ENCODE peak calls at places on chromosomes 16 and 17, in five cellular contexts. One of them, this sample, is unnamed.

GRCh38 chr16:19119564-19119963 is 5.8 kb downstream of the ITPRIPL2 start:
- DNase-seq in fibroblast of the conjunctiva: peak; percentile 50
- DNase-seq in CD8-positive, alpha-beta memory T cell: no peak
- DNase-seq in stimulated activated effector memory CD8-positive, alpha-beta T cell treated with anti-CD3 and anti-CD28 coated beads, Interleukin-12 subunit alpha, Interleukin-12 subunit beta, amount 100 ng/mL, for 72 hours: no peak
- DNase-seq in cardiac muscle cell: peak; percentile 83
- DNase-seq in this sample: no peak

GRCh38 chr16:80273635-80274538 is 266.9 kb upstream of the DYNLRB2 start:
- DNase-seq in CD8-positive, alpha-beta memory T cell: no peak
- DNase-seq in cardiac muscle cell: peak; percentile 2
- DNase-seq in stimulated activated effector memory CD8-positive, alpha-beta T cell treated with anti-CD3 and anti-CD28 coated beads, Interleukin-12 subunit alpha, Interleukin-12 subunit beta, amount 100 ng/mL, for 72 hours: no peak
- DNase-seq in fibroblast of the conjunctiva: peak; percentile 23
- DNase-seq in this sample: no peak

GRCh38 chr16:14249291-14250032 is 178.3 kb downstream of the MRTFB start:
- DNase-seq in stimulated activated effector memory CD8-positive, alpha-beta T cell treated with anti-CD3 and anti-CD28 coated beads, Interleukin-12 subunit alpha, Interleukin-12 subunit beta, amount 100 ng/mL, for 72 hours: peak; percentile 64
- DNase-seq in fibroblast of the conjunctiva: peak; percentile 16
- DNase-seq in cardiac muscle cell: peak; percentile 58
- DNase-seq in CD8-positive, alpha-beta memory T cell: peak; percentile 13
- DNase-seq in this sample: peak; percentile 12

GRCh38 chr16:83717814-83718213 is 90.0 kb upstream of the HSBP1 start:
- DNase-seq in fibroblast of the conjunctiva: no peak
- DNase-seq in cardiac muscle cell: peak; percentile 36
- DNase-seq in CD8-positive, alpha-beta memory T cell: no peak
- DNase-seq in stimulated activated effector memory CD8-positive, alpha-beta T cell treated with anti-CD3 and anti-CD28 coated beads, Interleukin-12 subunit alpha, Interleukin-12 subunit beta, amount 100 ng/mL, for 72 hours: no peak
- DNase-seq in this sample: no peak

GRCh38 chr16:743794-744500 is 3.1 kb upstream of the CIAO3 start:
- DNase-seq in fibroblast of the conjunctiva: no peak
- DNase-seq in cardiac muscle cell: no peak
- DNase-seq in CD8-positive, alpha-beta memory T cell: no peak
- DNase-seq in stimulated activated effector memory CD8-positive, alpha-beta T cell treated with anti-CD3 and anti-CD28 coated beads, Interleukin-12 subunit alpha, Interleukin-12 subunit beta, amount 100 ng/mL, for 72 hours: no peak
- DNase-seq in this sample: no peak

GRCh38 chr17:57429966-57430365 is 173.6 kb downstream of the MSI2 start:
- DNase-seq in stimulated activated effector memory CD8-positive, alpha-beta T cell treated with anti-CD3 and anti-CD28 coated beads, Interleukin-12 subunit alpha, Interleukin-12 subunit beta, amount 100 ng/mL, for 72 hours: no peak
- DNase-seq in CD8-positive, alpha-beta memory T cell: no peak
- DNase-seq in cardiac muscle cell: no peak
- DNase-seq in fibroblast of the conjunctiva: no peak
- DNase-seq in this sample: no peak

GRCh38 chr17:60857521-60857920 is 179.9 kb downstream of the BCAS3 start:
- DNase-seq in cardiac muscle cell: no peak
- DNase-seq in CD8-positive, alpha-beta memory T cell: no peak
- DNase-seq in stimulated activated effector memory CD8-positive, alpha-beta T cell treated with anti-CD3 and anti-CD28 coated beads, Interleukin-12 subunit alpha, Interleukin-12 subunit beta, amount 100 ng/mL, for 72 hours: no peak
- DNase-seq in fibroblast of the conjunctiva: no peak
- DNase-seq in this sample: no peak

GRCh38 chr16:50282955-50283631 is 16.7 kb downstream of the ADCY7 start:
- DNase-seq in fibroblast of the conjunctiva: no peak
- DNase-seq in stimulated activated effector memory CD8-positive, alpha-beta T cell treated with anti-CD3 and anti-CD28 coated beads, Interleukin-12 subunit alpha, Interleukin-12 subunit beta, amount 100 ng/mL, for 72 hours: no peak
- DNase-seq in CD8-positive, alpha-beta memory T cell: no peak
- DNase-seq in cardiac muscle cell: no peak
- DNase-seq in this sample: no peak

GRCh38 chr16:75653926-75654325 is 6.4 kb downstream of the TERF2IP start:
- DNase-seq in CD8-positive, alpha-beta memory T cell: no peak
- DNase-seq in cardiac muscle cell: no peak
- DNase-seq in stimulated activated effector memory CD8-positive, alpha-beta T cell treated with anti-CD3 and anti-CD28 coated beads, Interleukin-12 subunit alpha, Interleukin-12 subunit beta, amount 100 ng/mL, for 72 hours: no peak
- DNase-seq in fibroblast of the conjunctiva: peak; percentile 56
- DNase-seq in this sample: no peak

GRCh38 chr17:55177914-55178217 is 86.9 kb upstream of the HLF start:
- DNase-seq in cardiac muscle cell: no peak
- DNase-seq in fibroblast of the conjunctiva: no peak
- DNase-seq in CD8-positive, alpha-beta memory T cell: no peak
- DNase-seq in stimulated activated effector memory CD8-positive, alpha-beta T cell treated with anti-CD3 and anti-CD28 coated beads, Interleukin-12 subunit alpha, Interleukin-12 subunit beta, amount 100 ng/mL, for 72 hours: no peak
- DNase-seq in this sample: no peak

GRCh38 chr17:73231363-73231762 is 30.3 kb downstream of the CPSF4L start:
- DNase-seq in CD8-positive, alpha-beta memory T cell: no peak
- DNase-seq in cardiac muscle cell: peak; percentile 27
- DNase-seq in fibroblast of the conjunctiva: no peak
- DNase-seq in stimulated activated effector memory CD8-positive, alpha-beta T cell treated with anti-CD3 and anti-CD28 coated beads, Interleukin-12 subunit alpha, Interleukin-12 subunit beta, amount 100 ng/mL, for 72 hours: peak; percentile 56
- DNase-seq in this sample: no peak

GRCh38 chr16:67674851-67675578 is 8.4 kb downstream of the C16orf86 start:
- DNase-seq in cardiac muscle cell: no peak
- DNase-seq in fibroblast of the conjunctiva: no peak
- DNase-seq in stimulated activated effector memory CD8-positive, alpha-beta T cell treated with anti-CD3 and anti-CD28 coated beads, Interleukin-12 subunit alpha, Interleukin-12 subunit beta, amount 100 ng/mL, for 72 hours: no peak
- DNase-seq in CD8-positive, alpha-beta memory T cell: no peak
- DNase-seq in this sample: no peak

GRCh38 chr16:58236231-58236690 is 38.4 kb upstream of the CSNK2A2 start:
- DNase-seq in cardiac muscle cell: peak; percentile 62
- DNase-seq in CD8-positive, alpha-beta memory T cell: peak; percentile 32
- DNase-seq in stimulated activated effector memory CD8-positive, alpha-beta T cell treated with anti-CD3 and anti-CD28 coated beads, Interleukin-12 subunit alpha, Interleukin-12 subunit beta, amount 100 ng/mL, for 72 hours: peak; percentile 78
- DNase-seq in fibroblast of the conjunctiva: peak; percentile 26
- DNase-seq in this sample: peak; percentile 80

GRCh38 chr17:80474231-80474932 is 2.0 kb downstream of the NPTX1 start:
- DNase-seq in stimulated activated effector memory CD8-positive, alpha-beta T cell treated with anti-CD3 and anti-CD28 coated beads, Interleukin-12 subunit alpha, Interleukin-12 subunit beta, amount 100 ng/mL, for 72 hours: no peak
- DNase-seq in CD8-positive, alpha-beta memory T cell: no peak
- DNase-seq in cardiac muscle cell: peak; percentile 21
- DNase-seq in fibroblast of the conjunctiva: peak; percentile 17
- DNase-seq in this sample: no peak

GRCh38 chr16:4972938-4973587 is 14.9 kb downstream of the SEC14L5 start:
- DNase-seq in fibroblast of the conjunctiva: no peak
- DNase-seq in cardiac muscle cell: no peak
- DNase-seq in stimulated activated effector memory CD8-positive, alpha-beta T cell treated with anti-CD3 and anti-CD28 coated beads, Interleukin-12 subunit alpha, Interleukin-12 subunit beta, amount 100 ng/mL, for 72 hours: no peak
- DNase-seq in CD8-positive, alpha-beta memory T cell: no peak
- DNase-seq in this sample: no peak

GRCh38 chr16:56364865-56365264 is 60.5 kb downstream of the AMFR start:
- DNase-seq in fibroblast of the conjunctiva: no peak
- DNase-seq in stimulated activated effector memory CD8-positive, alpha-beta T cell treated with anti-CD3 and anti-CD28 coated beads, Interleukin-12 subunit alpha, Interleukin-12 subunit beta, amount 100 ng/mL, for 72 hours: peak; percentile 32
- DNase-seq in CD8-positive, alpha-beta memory T cell: no peak
- DNase-seq in cardiac muscle cell: no peak
- DNase-seq in this sample: no peak

GRCh38 chr17:58330997-58331814 is 2.6 kb upstream of the TSPOAP1 start:
- DNase-seq in cardiac muscle cell: no peak
- DNase-seq in fibroblast of the conjunctiva: no peak
- DNase-seq in stimulated activated effector memory CD8-positive, alpha-beta T cell treated with anti-CD3 and anti-CD28 coated beads, Interleukin-12 subunit alpha, Interleukin-12 subunit beta, amount 100 ng/mL, for 72 hours: peak; percentile 88
- DNase-seq in CD8-positive, alpha-beta memory T cell: peak; percentile 68
- DNase-seq in this sample: no peak

GRCh38 chr16:35753559-35754390 is 2294.4 kb downstream of the TP53TG3F start:
- DNase-seq in fibroblast of the conjunctiva: no peak
- DNase-seq in CD8-positive, alpha-beta memory T cell: no peak
- DNase-seq in cardiac muscle cell: no peak
- DNase-seq in stimulated activated effector memory CD8-positive, alpha-beta T cell treated with anti-CD3 and anti-CD28 coated beads, Interleukin-12 subunit alpha, Interleukin-12 subunit beta, amount 100 ng/mL, for 72 hours: no peak
- DNase-seq in this sample: no peak

GRCh38 chr17:44518032-44518431 is 14.8 kb upstream of the GPATCH8 start:
- DNase-seq in fibroblast of the conjunctiva: no peak
- DNase-seq in cardiac muscle cell: peak; percentile 47
- DNase-seq in CD8-positive, alpha-beta memory T cell: no peak
- DNase-seq in stimulated activated effector memory CD8-positive, alpha-beta T cell treated with anti-CD3 and anti-CD28 coated beads, Interleukin-12 subunit alpha, Interleukin-12 subunit beta, amount 100 ng/mL, for 72 hours: no peak
- DNase-seq in this sample: no peak

GRCh38 chr17:1793447-1793806 is 31.6 kb downstream of the SERPINF1 start:
- DNase-seq in fibroblast of the conjunctiva: no peak
- DNase-seq in CD8-positive, alpha-beta memory T cell: no peak
- DNase-seq in cardiac muscle cell: no peak
- DNase-seq in stimulated activated effector memory CD8-positive, alpha-beta T cell treated with anti-CD3 and anti-CD28 coated beads, Interleukin-12 subunit alpha, Interleukin-12 subunit beta, amount 100 ng/mL, for 72 hours: no peak
- DNase-seq in this sample: no peak

GRCh38 chr16:54240180-54241125 is 46.1 kb downstream of the IRX3 start:
- DNase-seq in cardiac muscle cell: peak; percentile 28
- DNase-seq in fibroblast of the conjunctiva: no peak
- DNase-seq in CD8-positive, alpha-beta memory T cell: no peak
- DNase-seq in stimulated activated effector memory CD8-positive, alpha-beta T cell treated with anti-CD3 and anti-CD28 coated beads, Interleukin-12 subunit alpha, Interleukin-12 subunit beta, amount 100 ng/mL, for 72 hours: no peak
- DNase-seq in this sample: no peak

GRCh38 chr17:27807567-27808470 is 7.5 kb upstream of the NOS2 start:
- DNase-seq in cardiac muscle cell: no peak
- DNase-seq in stimulated activated effector memory CD8-positive, alpha-beta T cell treated with anti-CD3 and anti-CD28 coated beads, Interleukin-12 subunit alpha, Interleukin-12 subunit beta, amount 100 ng/mL, for 72 hours: peak; percentile 66
- DNase-seq in CD8-positive, alpha-beta memory T cell: peak; percentile 59
- DNase-seq in fibroblast of the conjunctiva: no peak
- DNase-seq in this sample: no peak

GRCh38 chr17:39450051-39450450 is 1.0 kb downstream of the MED1 start:
- DNase-seq in stimulated activated effector memory CD8-positive, alpha-beta T cell treated with anti-CD3 and anti-CD28 coated beads, Interleukin-12 subunit alpha, Interleukin-12 subunit beta, amount 100 ng/mL, for 72 hours: no peak
- DNase-seq in CD8-positive, alpha-beta memory T cell: no peak
- DNase-seq in cardiac muscle cell: no peak
- DNase-seq in fibroblast of the conjunctiva: no peak
- DNase-seq in this sample: no peak

GRCh38 chr16:85396879-85397871 is 215.9 kb upstream of the GSE1 start:
- DNase-seq in stimulated activated effector memory CD8-positive, alpha-beta T cell treated with anti-CD3 and anti-CD28 coated beads, Interleukin-12 subunit alpha, Interleukin-12 subunit beta, amount 100 ng/mL, for 72 hours: no peak
- DNase-seq in cardiac muscle cell: no peak
- DNase-seq in fibroblast of the conjunctiva: no peak
- DNase-seq in CD8-positive, alpha-beta memory T cell: no peak
- DNase-seq in this sample: no peak

This sample was measured in neuronal stem cell.